ENCODE peak calls at places on chromosome 12, in five cellular contexts. I, B, R, O and N are unnamed samples.

GRCh38 chr12:48865141-48865440 is 579 bp downstream of the RND1 start:
- DNase-seq in R (no peak), B (no peak), I (no peak), O (no peak), N (no peak)

GRCh38 chr12:103848132-103848531 is 7.1 kb upstream of the NT5DC3 start:
- DNase-seq in I (no peak), B (no peak), O (no peak), R (no peak), N (peak; percentile 69)

GRCh38 chr12:2139651-2140050 is 86.9 kb downstream of the CACNA1C start:
- DNase-seq in B (no peak), O (no peak), I (no peak), R (no peak), N (no peak)

GRCh38 chr12:54300267-54300731 is 516 bp downstream of the NFE2 start:
- DNase-seq in R (no peak), I (no peak), B (no peak), O (no peak), N (no peak)

GRCh38 chr12:13200841-13201240 is 4.3 kb downstream of the EMP1 start:
- DNase-seq in O (no peak), R (no peak), I (no peak), B (no peak), N (no peak)

GRCh38 chr12:106248849-106249371 is 1.1 kb upstream of the CKAP4 start:
- DNase-seq in B (no peak), I (no peak), R (no peak), O (no peak), N (no peak)

GRCh38 chr12:131018221-131018620 is 64.5 kb downstream of the ADGRD1 start:
- DNase-seq in I (no peak), O (no peak), R (no peak), B (no peak), N (no peak)

GRCh38 chr12:27331299-27331926 is 1.2 kb upstream of the BMAL2 start:
- DNase-seq in R (no peak), I (no peak), O (peak; percentile 22), B (peak; percentile 76), N (peak; percentile 35)

DNA sequence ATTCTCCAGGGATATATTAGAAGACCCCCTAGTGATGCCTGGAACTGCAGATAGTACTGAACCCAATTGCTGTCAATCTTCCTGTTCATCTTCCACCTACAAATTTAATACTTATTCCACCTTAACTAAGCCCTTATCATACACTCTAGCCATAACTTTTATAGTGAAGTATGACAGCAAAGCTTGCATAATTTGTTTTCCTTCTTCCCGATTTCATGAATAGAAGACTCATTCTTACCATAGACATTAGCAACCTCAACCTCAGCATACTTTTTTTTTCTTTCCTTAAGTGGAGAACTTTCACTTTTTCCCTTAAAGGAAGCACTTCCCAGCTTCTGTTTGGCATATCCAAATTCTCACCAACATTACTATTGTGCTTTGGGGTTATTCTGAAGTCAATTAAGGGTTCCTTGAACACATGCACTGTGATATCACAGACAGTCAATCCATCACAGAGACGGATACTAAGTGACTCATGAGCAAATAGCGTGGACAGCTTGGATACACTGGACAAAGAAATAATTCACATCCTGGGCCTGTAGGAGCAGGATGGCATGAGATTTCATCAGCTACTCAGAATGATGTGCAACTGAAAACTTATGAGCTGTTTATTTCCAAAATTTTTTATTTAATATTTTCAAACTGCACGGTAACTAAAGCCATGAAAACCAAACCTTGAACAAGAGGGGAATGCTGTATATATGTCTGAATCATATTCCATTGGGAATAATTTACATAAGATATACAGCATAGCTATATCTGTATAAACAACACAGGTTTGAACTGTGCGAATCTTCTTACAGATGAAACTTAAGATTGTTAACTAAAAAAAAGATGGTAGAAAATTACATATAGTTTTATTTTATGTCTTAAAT is 63.9 kb downstream of the SYT1 start:
- DNase-seq in B (no peak), R (no peak), I (no peak), O (no peak), N (peak; percentile 1)
- TF ChIP-seq EP300 in B (no peak), R (no peak), I (peak; percentile 15), O (no peak), N (no peak)

DNA sequence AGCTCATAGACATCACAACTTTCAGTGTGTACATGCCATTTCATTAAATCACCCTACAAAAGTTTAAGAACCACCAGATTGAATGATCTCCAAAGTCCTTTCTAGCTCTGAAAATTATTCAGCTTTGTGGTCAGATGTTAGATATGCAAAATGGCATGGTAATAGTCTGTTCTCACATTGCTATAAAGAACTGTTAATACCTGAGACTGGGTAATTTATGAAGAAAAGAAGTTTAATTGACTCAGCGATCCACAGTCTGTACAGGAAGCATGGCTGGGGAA is 94.6 kb upstream of the PWP1 start:
- DNase-seq in B (no peak), I (no peak), R (no peak), O (no peak), N (no peak)
- H3K9ac ChIP-seq in B (no peak overlapping the region), I (no peak overlapping the region), R (no peak overlapping the region), O (no peak overlapping the region), N (no peak overlapping the region)

GRCh38 chr12:39442895-39443703 is at the start of gene KIF21A:
- DNase-seq in B (peak; percentile 66), I (peak; percentile 93), O (peak; percentile 87), R (peak; percentile 73), N (peak; percentile 88)
- TF ChIP-seq EP300 in B (peak; percentile 8), I (peak; percentile 36), O (no peak), R (no peak), N (peak; percentile 13)

GRCh38 chr12:59698599-59698998 is 102.8 kb downstream of the SLC16A7 start:
- DNase-seq in B (no peak), I (no peak), R (no peak), O (no peak), N (no peak)
- H3K9ac ChIP-seq in B (no peak overlapping the region), I (no peak overlapping the region), R (no peak overlapping the region), O (no peak overlapping the region), N (no peak overlapping the region)

DNA sequence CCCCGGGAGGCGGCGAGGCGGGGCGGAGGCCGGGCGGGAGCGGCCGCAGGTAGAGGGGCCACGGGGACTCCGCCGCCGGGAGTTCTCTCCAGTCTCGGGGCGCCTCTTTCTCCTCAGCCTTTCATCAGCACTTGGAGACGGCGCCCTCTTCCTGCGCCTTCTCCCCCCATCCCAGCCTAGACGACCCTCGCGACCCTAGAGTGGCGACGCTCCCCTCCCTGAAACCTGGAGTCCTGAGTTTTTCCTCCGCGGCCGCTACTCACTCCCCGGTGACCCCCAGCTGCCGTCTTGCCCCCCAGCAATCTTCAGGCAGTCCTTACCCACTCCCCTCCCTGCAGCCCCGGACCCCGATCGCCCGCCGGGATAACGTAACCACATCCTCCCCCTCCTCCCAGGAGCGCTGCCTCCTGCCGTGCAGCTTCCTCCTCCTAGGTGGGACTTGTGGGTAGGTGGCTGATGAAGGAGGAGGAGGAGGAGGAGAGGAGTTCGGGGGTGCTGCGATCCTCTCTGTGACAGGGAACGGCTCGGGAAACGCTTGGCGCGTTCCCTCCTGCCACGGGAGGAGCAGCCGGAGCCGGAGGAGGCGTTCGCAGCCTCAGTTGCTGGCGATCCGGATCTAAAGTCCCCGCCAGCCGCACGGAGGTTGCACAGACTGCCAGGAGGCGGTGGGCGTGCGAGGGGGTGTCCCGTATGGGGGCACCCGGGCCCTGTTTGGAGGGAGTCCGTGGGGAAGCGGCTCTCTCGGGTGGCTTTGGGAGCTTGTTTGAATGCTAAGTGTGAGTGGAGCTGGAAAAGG is 889 bp downstream of the PLEKHA5 start:
- DNase-seq in I (peak; percentile 69), O (peak; percentile 43), R (no peak), B (no peak), N (no peak)
- TF ChIP-seq EP300 in I (no peak), O (no peak), R (no peak), B (no peak), N (no peak)

DNA sequence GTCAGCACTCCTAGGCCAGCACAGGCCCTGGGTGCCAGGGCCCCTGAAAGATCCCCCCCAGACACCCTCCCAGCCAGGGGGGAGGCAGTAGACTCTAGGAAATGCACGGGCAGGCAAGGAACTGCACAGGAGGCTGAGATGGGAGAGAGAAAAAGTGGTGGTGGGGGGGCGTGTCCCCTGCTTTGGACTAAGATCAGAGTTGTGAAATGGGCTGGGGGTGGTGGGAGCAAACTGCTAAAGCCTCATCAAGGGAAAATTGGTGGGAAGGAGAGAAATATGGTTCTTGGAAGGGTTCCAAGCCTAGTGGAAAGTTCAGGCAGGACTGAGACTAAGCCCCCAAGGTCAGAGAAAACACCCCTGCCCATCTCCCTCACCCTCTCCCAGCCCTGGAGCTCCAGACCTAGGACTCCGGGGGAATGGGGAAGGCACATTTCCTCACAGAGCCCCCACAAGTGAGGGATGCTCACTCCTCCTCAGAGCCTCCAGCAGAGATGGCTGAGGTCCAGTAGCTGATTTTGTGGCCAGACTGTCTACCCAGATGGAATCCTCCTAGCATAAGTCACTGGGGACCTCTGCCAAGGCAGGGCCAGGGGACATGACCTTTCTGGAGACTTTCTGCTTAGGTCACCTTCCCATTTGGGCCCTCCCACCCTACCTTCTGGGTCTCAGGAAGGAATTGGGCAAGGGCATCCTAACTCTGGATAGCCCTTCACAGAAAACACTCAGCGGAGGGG is 29.8 kb downstream of the FIGNL2 start:
- DNase-seq in R (no peak), B (no peak), O (no peak), I (no peak), N (no peak)
- H3K9ac ChIP-seq in R (no peak overlapping the region), B (no peak overlapping the region), O (no peak overlapping the region), I (no peak overlapping the region), N (no peak overlapping the region)